ENCODE peak calls at places on chromosome 9, in six cellular contexts. L, O, X, U, H and P are unnamed samples.

GRCh38 chr9:35538361-35539234 is 48.7 kb downstream of the RUSC2 start:
- DNase-seq in L (peak; percentile 37), O (peak; percentile 81), X (no peak), U (no peak), H (peak; percentile 77), P (peak; percentile 81)

GRCh38 chr9:127253446-127253845 is 11.1 kb upstream of the GARNL3 start:
- DNase-seq in L (no peak), O (no peak), X (no peak), U (no peak), H (no peak), P (no peak)

GRCh38 chr9:16726718-16727451 is 143.6 kb downstream of the BNC2 start:
- DNase-seq in L (peak; percentile 71), O (peak; percentile 80), X (peak; percentile 22), U (no peak), H (peak; percentile 68), P (peak; percentile 88)

GRCh38 chr9:112705773-112706427 is 12.0 kb downstream of the INIP start:
- DNase-seq in L (peak; percentile 21), O (peak; percentile 24), X (no peak), U (no peak), H (peak; percentile 66), P (peak; percentile 48)

GRCh38 chr9:77892955-77893514 is 138.6 kb downstream of the GNAQ start:
- DNase-seq in L (no peak), O (no peak), X (no peak), U (no peak), H (no peak), P (no peak)

GRCh38 chr9:95286151-95286550 is 31.4 kb downstream of the FANCC start:
- DNase-seq in L (no peak), O (no peak), X (no peak), U (no peak), H (no peak), P (no peak)

GRCh38 chr9:83639266-83639665 is 16.3 kb downstream of the IDNK start:
- DNase-seq in L (no peak), O (no peak), X (no peak), U (no peak), H (no peak), P (no peak)

GRCh38 chr9:76644647-76645250 is 119.5 kb upstream of the PCA3 start:
- DNase-seq in L (no peak), O (no peak), X (no peak), U (no peak), H (no peak), P (no peak)

GRCh38 chr9:38066167-38066906 is 2.7 kb downstream of the SHB start:
- DNase-seq in L (peak; percentile 52), O (no peak), X (no peak), U (no peak), H (no peak), P (no peak)

GRCh38 chr9:122816163-122816867 is 12.1 kb downstream of the PDCL start:
- DNase-seq in L (no peak), O (no peak), X (no peak), U (peak; percentile 20), H (no peak), P (no peak)

GRCh38 chr9:125789196-125789595 is 42.0 kb downstream of the PBX3 start:
- DNase-seq in L (no peak), O (no peak), X (no peak), U (no peak), H (no peak), P (no peak)

GRCh38 chr9:96425500-96426169 is 7.5 kb upstream of the ZNF367 start:
- DNase-seq in L (no peak), O (no peak), X (no peak), U (no peak), H (no peak), P (no peak)

GRCh38 chr9:21119093-21119770 is 22.4 kb downstream of the IFNW1 start:
- DNase-seq in L (no peak), O (no peak), X (no peak), U (no peak), H (peak; percentile 34), P (no peak)

GRCh38 chr9:107486674-107487520 is 2.7 kb downstream of the KLF4 start:
- DNase-seq in L (no peak), O (no peak), X (no peak), U (no peak), H (peak; percentile 42), P (no peak)

GRCh38 chr9:18185196-18185595 is 288.8 kb upstream of the ADAMTSL1 start:
- DNase-seq in L (peak; percentile 16), O (no peak), X (no peak), U (no peak), H (peak; percentile 76), P (no peak)

GRCh38 chr9:117278656-117279055 is 136.2 kb downstream of the ASTN2 start:
- DNase-seq in L (no peak), O (no peak), X (no peak), U (no peak), H (no peak), P (no peak)

GRCh38 chr9:71769175-71770165 is 1.2 kb upstream of the CEMIP2 start:
- DNase-seq in L (peak; percentile 77), O (peak; percentile 67), X (peak; percentile 29), U (peak; percentile 54), H (peak; percentile 76), P (peak; percentile 85)

GRCh38 chr9:93815677-93816076 is 139.5 kb downstream of the BARX1 start:
- DNase-seq in L (no peak), O (no peak), X (no peak), U (no peak), H (no peak), P (no peak)

GRCh38 chr9:73143606-73144328 is 7.9 kb upstream of the ANXA1 start:
- DNase-seq in L (peak; percentile 83), O (no peak), X (no peak), U (no peak), H (peak; percentile 98), P (no peak)

GRCh38 chr9:89362647-89363310 is 44.5 kb downstream of the SECISBP2 start:
- DNase-seq in L (no peak), O (no peak), X (no peak), U (no peak), H (no peak), P (no peak)

GRCh38 chr9:71632771-71633170 is 135.5 kb downstream of the CEMIP2 start:
- DNase-seq in L (no peak), O (no peak), X (no peak), U (no peak), H (no peak), P (no peak)

GRCh38 chr9:89881431-89881830 is 276.6 kb downstream of the GADD45G start:
- DNase-seq in L (no peak), O (no peak), X (no peak), U (no peak), H (peak; percentile 31), P (no peak)

GRCh38 chr9:111399772-111400563 is 69.9 kb upstream of the OR2K2 start:
- DNase-seq in L (peak; percentile 56), O (no peak), X (peak; percentile 5), U (no peak), H (no peak), P (no peak)

GRCh38 chr9:101893661-101894646 is 155.5 kb upstream of the GRIN3A start:
- DNase-seq in L (no peak), O (no peak), X (no peak), U (no peak), H (no peak), P (no peak)

GRCh38 chr9:88460583-88461332 is 72.5 kb downstream of the SPIN1 start:
- DNase-seq in L (peak; percentile 56), O (no peak), X (no peak), U (no peak), H (peak; percentile 88), P (peak; percentile 58)

GRCh38 chr9:130950039-130950311 is 10.9 kb upstream of the FIBCD1 start:
- DNase-seq in L (no peak), O (no peak), X (no peak), U (no peak), H (no peak), P (no peak)

GRCh38 chr9:137611623-137612609 is 6.4 kb downstream of the ARRDC1 start:
- DNase-seq in L (peak; percentile 97), O (no peak), X (no peak), U (no peak), H (peak; percentile 97), P (no peak)

GRCh38 chr9:35736201-35736633 is 3.8 kb downstream of the CREB3 start:
- DNase-seq in L (peak; percentile 67), O (peak; percentile 79), X (peak; percentile 74), U (peak; percentile 51), H (peak; percentile 81), P (peak; percentile 80)

GRCh38 chr9:113573303-113573958 is 109.9 kb downstream of the RGS3 start:
- DNase-seq in L (no peak), O (no peak), X (no peak), U (no peak), H (no peak), P (no peak)

GRCh38 chr9:91174772-91175171 is 186.9 kb downstream of the AUH start:
- DNase-seq in L (no peak), O (no peak), X (no peak), U (no peak), H (no peak), P (no peak)

GRCh38 chr9:127734247-127734746 is 797 bp downstream of the TOR2A start:
- DNase-seq in L (no peak), O (no peak), X (no peak), U (no peak), H (no peak), P (no peak)

GRCh38 chr9:76803083-76803482 is 38.8 kb downstream of the PCA3 start:
- DNase-seq in L (no peak), O (no peak), X (no peak), U (no peak), H (no peak), P (no peak)

GRCh38 chr9:111963995-111964394 is 67.4 kb downstream of the UGCG start:
- DNase-seq in L (no peak), O (no peak), X (no peak), U (no peak), H (no peak), P (no peak)

GRCh38 chr9:86752727-86753126 is 194.6 kb downstream of the GAS1 start:
- DNase-seq in L (no peak), O (no peak), X (no peak), U (no peak), H (no peak), P (no peak)

GRCh38 chr9:133691191-133691590 is 47.0 kb downstream of the SARDH start:
- DNase-seq in L (no peak), O (peak; percentile 37), X (no peak), U (no peak), H (no peak), P (no peak)

GRCh38 chr9:137818286-137818685 is 59.3 kb upstream of the CACNA1B start:
- DNase-seq in L (no peak), O (no peak), X (no peak), U (no peak), H (no peak), P (no peak)